ENCODE peak calls at places on chromosomes 13 and 19, in eight cellular contexts. U is pancreas, X is colonic mucosa, E is fibroblast of mammary gland, T is brain microvascular endothelial cell, S is AG04449, H is choroid plexus epithelial cell, W is heart right ventricle. A is an unnamed sample.

GRCh38 chr13:38213307-38213706 is 136.3 kb upstream of the UFM1 start:
- DNase-seq in S (no peak), X (no peak), W (no peak), H (peak), U (no peak), E (peak), T (peak), A (peak)

GRCh38 chr13:52348081-52348480 is 57.9 kb downstream of the THSD1 start:
- DNase-seq in W (no peak), S (peak), T (peak), U (no peak), H (peak), X (no peak), E (peak), A (peak)

GRCh38 chr19:47253467-47253881 is 2.9 kb upstream of the CCDC9 start:
- DNase-seq in U (no peak), X (no peak), S (peak), T (peak), W (no peak), H (peak), E (peak), A (peak)

GRCh38 chr13:24516919-24517318 is 4.3 kb upstream of the PARP4 start:
- DNase-seq in E (no peak), H (no peak), T (no peak), U (no peak), S (no peak), X (no peak), W (no peak), A (no peak)

GRCh38 chr13:113804703-113805430 is 45.8 kb downstream of the TMEM255B start:
- DNase-seq in X (no peak), E (no peak), T (no peak), U (peak), S (no peak), W (no peak), H (no peak), A (no peak)

GRCh38 chr19:41776700-41777099 is 19.7 kb upstream of the CEACAM3 start:
- DNase-seq in T (no peak), W (no peak), U (no peak), S (no peak), X (no peak), H (no peak), E (no peak), A (no peak)

GRCh38 chr19:46741447-46741846 is 4.4 kb upstream of the FKRP start:
- DNase-seq in S (no peak), X (no peak), U (no peak), T (no peak), H (no peak), W (no peak), E (no peak), A (no peak)

GRCh38 chr13:19860884-19861655 is 2.4 kb downstream of the ZMYM5 start:
- DNase-seq in H (peak), T (peak), E (peak), S (no peak), W (no peak), U (no peak), X (no peak), A (peak)

GRCh38 chr13:23687614-23688013 is 117.4 kb downstream of the TNFRSF19 start:
- DNase-seq in H (no peak), T (no peak), U (no peak), S (no peak), E (no peak), X (no peak), W (no peak), A (no peak)

GRCh38 chr19:50423279-50424113 is 4.8 kb downstream of the SPIB start:
- DNase-seq in H (no peak), W (no peak), T (no peak), E (no peak), X (no peak), S (no peak), U (no peak), A (no peak)

GRCh38 chr19:50434525-50434924 is 1.8 kb downstream of the MYBPC2 start:
- DNase-seq in E (no peak), U (no peak), W (no peak), S (no peak), H (peak), T (no peak), X (no peak), A (no peak)

GRCh38 chr13:73169971-73170370 is 111.2 kb downstream of the KLF5 start:
- DNase-seq in U (no peak), E (no peak), H (no peak), W (no peak), S (no peak), X (no peak), T (no peak), A (no peak)

GRCh38 chr19:51719251-51719901 is 4.4 kb downstream of the HAS1 start:
- DNase-seq in T (no peak), H (no peak), U (no peak), X (no peak), E (no peak), S (no peak), W (no peak), A (no peak)

GRCh38 chr19:33410915-33411401 is 37.4 kb downstream of the CEBPG start:
- DNase-seq in X (no peak), S (no peak), T (no peak), H (no peak), E (no peak), W (no peak), U (no peak), A (no peak)

GRCh38 chr19:9139609-9140158 is 513 bp upstream of the ZNF317 start:
- DNase-seq in S (no peak), W (no peak), T (no peak), E (peak), U (no peak), H (no peak), X (no peak), A (no peak)

GRCh38 chr19:13095934-13096890 is 6.4 kb downstream of the LYL1 start:
- DNase-seq in H (no peak), X (no peak), S (no peak), U (no peak), E (no peak), W (peak), T (no peak), A (no peak)

GRCh38 chr19:12788682-12789097 is 2.6 kb upstream of the JUNB start:
- DNase-seq in X (peak), E (peak), S (no peak), W (peak), T (peak), H (peak), U (peak), A (peak)

GRCh38 chr13:32115069-32115468 is 83.5 kb downstream of the FRY start:
- DNase-seq in T (no peak), U (no peak), W (no peak), S (no peak), X (no peak), H (no peak), E (no peak), A (no peak)

DNA sequence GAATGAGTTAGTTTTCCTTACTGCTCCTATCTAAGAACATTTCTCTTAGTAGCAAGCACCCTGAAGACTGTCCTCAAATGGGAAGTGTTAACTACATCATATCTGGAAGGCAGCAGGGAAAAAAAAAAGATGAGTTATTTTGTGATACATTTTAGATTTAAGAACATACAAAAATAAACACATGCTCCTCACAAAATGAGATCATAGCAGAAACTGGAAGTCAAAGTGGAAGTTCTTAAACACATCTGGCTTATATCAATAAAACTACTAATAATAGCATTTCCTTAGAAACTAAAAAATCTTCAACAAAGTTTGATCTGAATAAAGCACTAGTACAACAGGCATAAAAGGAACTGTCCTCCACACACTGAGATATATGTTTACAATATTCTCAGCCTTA is 70.4 kb downstream of the SLITRK6 start:
- DNase-seq in H (peak), U (no peak), X (no peak), S (no peak), E (peak), W (no peak), T (no peak), A (peak)
- H3K4me3 ChIP-seq in H (no peak), U (no peak), X (no peak), S (no peak), E (no peak), W (no peak), T (no peak), A (no peak)

GRCh38 chr13:46183018-46183940 is 1.3 kb upstream of the LCP1 start:
- DNase-seq in T (no peak), E (no peak), H (no peak), U (no peak), X (no peak), S (no peak), W (no peak), A (no peak)

GRCh38 chr13:46185634-46186033 is 3.7 kb upstream of the LCP1 start:
- DNase-seq in W (no peak), E (no peak), H (no peak), X (no peak), S (no peak), U (no peak), T (no peak), A (no peak)

GRCh38 chr13:46181799-46182490 is at the start of gene LCP1:
- DNase-seq in H (no peak), S (no peak), E (no peak), X (peak), W (no peak), T (no peak), U (no peak), A (no peak)

GRCh38 chr13:46182491-46182877 is 507 bp upstream of the LCP1 start:
- DNase-seq in H (no peak), T (no peak), X (no peak), W (no peak), E (no peak), S (no peak), U (no peak), A (no peak)

GRCh38 chr13:46184277-46184699 is 2.3 kb upstream of the LCP1 start:
- DNase-seq in E (peak), U (no peak), X (peak), S (no peak), W (peak), T (no peak), H (peak), A (no peak)
- H3K4me3 ChIP-seq in E (no peak), U (no peak), X (no peak), S (no peak), W (no peak), T (no peak), H (no peak), A (no peak)

GRCh38 chr19:45103200-45103624 is 10.2 kb downstream of the PPP1R37 start:
- DNase-seq in X (no peak), T (no peak), S (no peak), W (no peak), H (peak), E (peak), U (no peak), A (no peak)
- H3K4me3 ChIP-seq in X (no peak), T (peak), S (peak), W (no peak), H (peak), E (no peak), U (no peak), A (no peak)

DNA sequence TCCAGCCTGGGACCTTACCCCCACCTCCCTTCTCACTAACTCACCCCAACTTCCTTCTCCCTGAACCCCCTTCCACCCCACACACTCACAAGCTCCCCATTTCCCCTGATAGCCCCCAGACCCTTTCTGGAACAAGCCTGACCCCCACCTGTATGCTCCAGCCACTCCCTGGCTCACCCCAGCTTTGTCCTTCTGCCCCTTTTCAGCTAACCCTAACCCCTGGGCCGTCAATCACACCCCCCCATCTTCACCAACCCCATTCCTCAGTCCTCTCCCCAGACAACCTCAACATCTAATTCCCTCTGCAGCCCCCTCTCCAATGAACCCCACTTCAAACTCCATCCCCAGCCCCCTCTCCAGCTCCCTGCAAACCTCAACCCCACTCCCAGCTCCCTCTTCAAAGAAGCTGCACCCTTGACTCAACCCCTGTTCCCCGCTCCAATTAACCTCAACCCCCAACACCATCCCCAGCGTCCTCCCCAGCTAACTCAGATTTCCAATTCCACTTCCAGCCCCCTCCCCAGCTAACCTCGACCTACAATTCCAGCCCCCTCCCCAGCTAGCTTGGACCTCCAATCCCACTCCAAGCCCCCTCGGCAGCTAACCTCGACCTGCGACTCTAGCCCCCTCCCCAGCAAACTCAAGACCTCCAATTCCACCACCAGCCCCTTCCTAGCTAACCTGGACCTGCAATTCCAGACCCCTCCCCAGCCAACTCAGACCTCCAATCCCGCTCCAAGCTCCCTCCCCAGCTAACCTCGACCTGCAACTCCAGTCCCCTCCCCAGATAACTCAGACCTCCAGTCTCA is 929 bp downstream of the GNG7 start:
- DNase-seq in T (no peak), S (no peak), X (no peak), E (no peak), U (no peak), H (no peak), W (no peak), A (no peak)
- H3K4me3 ChIP-seq in T (no peak), S (no peak), X (peak), E (no peak), U (no peak), H (no peak), W (peak), A (no peak)

DNA sequence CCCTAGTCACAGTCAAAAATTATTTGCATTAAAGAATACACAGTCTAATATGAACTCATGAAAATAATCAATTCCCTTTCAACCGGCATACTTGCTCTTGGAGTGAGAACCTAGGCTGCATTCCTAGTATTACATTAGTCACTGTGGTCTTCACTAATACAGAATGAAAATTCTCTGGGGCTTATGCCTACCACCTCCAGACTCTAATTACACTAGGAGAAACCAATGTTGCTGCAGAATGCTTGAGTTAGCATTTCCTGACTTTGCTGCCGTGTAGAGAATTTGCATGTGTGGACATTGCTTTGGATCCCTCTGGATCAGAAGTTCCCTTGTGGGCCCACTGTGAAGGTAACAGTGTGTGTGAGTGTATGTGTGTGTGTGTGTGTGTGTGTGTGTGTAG is 87.8 kb downstream of the CCNA1 start:
- DNase-seq in H (no peak), T (no peak), W (no peak), E (no peak), S (no peak), X (no peak), U (no peak), A (peak)
- H3K4me3 ChIP-seq in H (no peak), T (no peak), W (no peak), E (no peak), S (no peak), X (no peak), U (no peak), A (no peak)

GRCh38 chr19:18396471-18397241 is 766 bp downstream of the LRRC25 start:
- DNase-seq in E (no peak), W (no peak), T (no peak), H (no peak), X (no peak), S (no peak), U (peak), A (no peak)
- H3K4me3 ChIP-seq in E (no peak), W (no peak), T (no peak), H (no peak), X (peak), S (no peak), U (no peak), A (no peak)

GRCh38 chr13:43269037-43269476 is 245.7 kb downstream of the DNAJC15 start:
- DNase-seq in U (no peak), E (peak), H (peak), W (no peak), T (peak), X (peak), S (peak), A (peak)
- H3K4me3 ChIP-seq in U (no peak), E (no peak), H (peak), W (no peak), T (peak), X (no peak), S (peak), A (no peak)